ENCODE peak calls at places on chromosomes 12 and 14, in four cellular contexts. V is HCT116, B is esophagus squamous epithelium, D is uterus. L is an unnamed sample.

GRCh38 chr14:54593860-54594259 is 26.9 kb downstream of the SAMD4A start:
- DNase-seq in B (no peak), D (no peak), V (no peak), L (no peak)

GRCh38 chr12:26523708-26524150 is 309.3 kb downstream of the ITPR2 start:
- DNase-seq in D (peak), B (peak), V (no peak), L (peak)

GRCh38 chr14:39085933-39086332 is 17.1 kb downstream of the SEC23A start:
- DNase-seq in V (no peak), B (no peak), D (no peak), L (no peak)

GRCh38 chr14:77892381-77892871 is 92.5 kb downstream of the ADCK1 start:
- DNase-seq in B (no peak), D (no peak), V (no peak), L (no peak)

GRCh38 chr12:11641522-11641921 is 8.0 kb upstream of the ETV6 start:
- DNase-seq in D (no peak), B (no peak), V (no peak), L (no peak)

GRCh38 chr12:104763163-104763805 is 194.8 kb downstream of the SLC41A2 start:
- DNase-seq in V (no peak), B (no peak), D (no peak), L (no peak)

GRCh38 chr14:25869854-25870253 is 728.0 kb downstream of the NOVA1 start:
- DNase-seq in B (no peak), V (no peak), D (no peak), L (no peak)

GRCh38 chr12:6772729-6773661 is 675 bp downstream of the LAG3 start:
- DNase-seq in V (no peak), B (no peak), D (no peak), L (no peak)

GRCh38 chr12:33251548-33251947 is 188.1 kb downstream of the SYT10 start:
- DNase-seq in V (no peak), D (no peak), B (no peak), L (no peak)

GRCh38 chr14:56339855-56340701 is 221.9 kb downstream of the PELI2 start:
- DNase-seq in V (peak), B (no peak), D (peak), L (no peak)

GRCh38 chr14:75277796-75278421 is 719 bp upstream of the FOS start:
- DNase-seq in V (no peak), D (no peak), B (no peak), L (no peak)
- TF ChIP-seq POLR2A in V (no peak), D (no peak), B (no peak), L (no peak)

DNA sequence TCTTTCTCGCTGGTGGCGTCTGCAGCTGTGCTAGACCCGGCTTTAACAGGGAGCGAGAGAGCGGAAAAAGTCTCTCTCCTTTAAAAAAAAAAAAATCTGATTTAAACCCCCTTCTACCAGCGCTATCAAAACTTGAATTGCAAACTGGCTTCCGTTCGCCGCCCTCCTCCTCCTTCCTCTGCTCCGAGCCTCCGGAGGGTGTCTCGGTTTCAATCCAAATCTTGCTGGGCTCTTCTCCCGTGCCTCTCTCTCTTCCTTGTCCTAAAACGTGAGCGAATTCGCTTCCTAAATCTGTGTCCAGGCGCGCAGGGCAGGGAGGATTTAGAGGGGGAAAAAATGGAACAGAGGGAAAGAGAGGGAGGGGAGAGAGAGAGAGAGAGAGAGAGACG is 272 bp downstream of the TBX3 start:
- DNase-seq in B (no peak), V (no peak), D (no peak), L (no peak)
- H3K4me3 ChIP-seq in B (peak), V (peak), D (peak), L (peak)

GRCh38 chr14:89040438-89041244 is 216.2 kb downstream of the TTC8 start:
- DNase-seq in V (peak), B (no peak), D (peak), L (peak)
- TF ChIP-seq POLR2A in V (no peak), B (no peak), D (no peak), L (no peak)

DNA sequence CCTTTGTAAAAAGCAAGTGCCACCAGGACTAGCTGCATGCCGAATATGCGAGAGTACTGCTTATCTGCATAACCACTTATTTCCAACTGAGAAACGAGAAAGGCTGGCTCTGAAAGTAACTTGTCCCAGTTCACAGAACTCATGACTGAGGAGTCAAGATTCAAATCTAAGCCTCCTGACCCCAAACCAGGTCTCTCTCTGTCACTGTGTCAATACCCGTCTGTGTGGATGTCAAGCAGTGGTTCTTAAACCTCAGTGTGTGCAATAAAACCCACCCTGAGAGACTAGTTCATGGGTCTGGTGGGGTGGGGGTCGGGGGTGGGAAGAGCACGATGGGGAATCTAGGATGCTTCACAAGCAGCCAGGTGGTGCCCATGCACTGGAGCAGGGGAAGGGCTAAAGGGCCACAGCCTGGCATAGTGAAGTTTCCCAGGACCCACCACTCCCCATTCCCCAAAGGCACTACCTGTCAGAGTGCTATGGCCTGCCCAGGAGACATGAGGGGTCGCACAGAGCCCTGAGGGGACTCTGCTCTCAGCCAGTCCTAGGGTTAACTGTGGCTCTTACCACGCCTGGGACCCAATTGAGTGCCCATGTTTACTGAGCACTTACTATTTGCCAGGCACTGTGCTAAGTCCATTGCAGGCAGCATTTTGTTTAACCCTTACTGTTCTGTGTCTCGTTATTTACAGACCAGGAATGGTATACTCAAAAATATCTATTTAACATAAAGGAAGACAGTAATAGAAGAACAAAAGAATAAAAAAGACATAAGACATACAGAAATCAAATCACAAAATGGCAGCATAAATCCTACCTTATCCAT is 33.4 kb upstream of the PNMA1 start:
- DNase-seq in D (no peak), B (no peak), V (no peak), L (no peak)
- H3K4me3 ChIP-seq in D (no peak), B (no peak), V (no peak), L (no peak)

GRCh38 chr14:103703433-103704385 is 11.5 kb downstream of the XRCC3 start:
- DNase-seq in V (no peak), B (no peak), D (no peak), L (no peak)

GRCh38 chr14:103699901-103700752 is 15.1 kb downstream of the XRCC3 start:
- DNase-seq in V (no peak), B (no peak), D (no peak), L (peak)

GRCh38 chr14:103702497-103703432 is 12.5 kb downstream of the XRCC3 start:
- DNase-seq in D (no peak), V (no peak), B (no peak), L (no peak)

GRCh38 chr14:103700753-103701490 is 14.3 kb downstream of the XRCC3 start:
- DNase-seq in D (no peak), V (no peak), B (no peak), L (no peak)

GRCh38 chr14:103702095-103702494 is 13.2 kb downstream of the XRCC3 start:
- DNase-seq in B (no peak), V (no peak), D (no peak), L (no peak)
- TF ChIP-seq POLR2A in B (no peak), V (no peak), D (no peak), L (no peak)